ENCODE peak calls at places on chromosomes 1 and 21, in six cellular contexts. One of them, this sample, is unnamed. For H3K4me1, the result is how much of the 10 kb centered on the place peaks cover.

GRCh38 chr1:114003431-114003830 is 24.2 kb downstream of the OLFML3 start:
- ATAC-seq in A549: no peak
- ATAC-seq in GM12878: no peak
- ATAC-seq in HepG2: no peak
- ATAC-seq in upper lobe of left lung: no peak
- ATAC-seq in K562: no peak
- ATAC-seq in this sample: no peak

GRCh38 chr1:63368131-63368530 is 704 bp downstream of the ALG6 start:
- ATAC-seq in GM12878: peak
- ATAC-seq in K562: peak
- ATAC-seq in HepG2: peak
- ATAC-seq in upper lobe of left lung: no peak
- ATAC-seq in A549: peak
- ATAC-seq in this sample: no peak

GRCh38 chr1:115748396-115749130 is 20.0 kb downstream of the CASQ2 start:
- ATAC-seq in GM12878: no peak
- ATAC-seq in A549: no peak
- ATAC-seq in K562: no peak
- ATAC-seq in upper lobe of left lung: no peak
- ATAC-seq in HepG2: no peak
- ATAC-seq in this sample: peak

GRCh38 chr1:62286778-62287224 is 32.4 kb downstream of the KANK4 start:
- ATAC-seq in GM12878: no peak
- ATAC-seq in A549: peak
- ATAC-seq in HepG2: peak
- ATAC-seq in upper lobe of left lung: no peak
- ATAC-seq in K562: no peak
- ATAC-seq in this sample: no peak

GRCh38 chr1:169307176-169307575 is 60.4 kb downstream of the NME7 start:
- ATAC-seq in A549: no peak
- ATAC-seq in GM12878: no peak
- ATAC-seq in upper lobe of left lung: no peak
- ATAC-seq in HepG2: no peak
- ATAC-seq in K562: no peak
- ATAC-seq in this sample: no peak

GRCh38 chr1:61589382-61589765 is 135.6 kb downstream of the TM2D1 start:
- ATAC-seq in upper lobe of left lung: no peak
- ATAC-seq in GM12878: no peak
- ATAC-seq in A549: no peak
- ATAC-seq in K562: no peak
- ATAC-seq in HepG2: no peak
- ATAC-seq in this sample: no peak

GRCh38 chr1:106498238-106498637 is 558.2 kb upstream of the PRMT6 start:
- ATAC-seq in upper lobe of left lung: no peak
- ATAC-seq in HepG2: no peak
- ATAC-seq in A549: no peak
- ATAC-seq in GM12878: no peak
- ATAC-seq in K562: no peak
- ATAC-seq in this sample: no peak

GRCh38 chr1:96684737-96685136 is 36.8 kb upstream of the PTBP2 start:
- ATAC-seq in HepG2: no peak
- ATAC-seq in GM12878: no peak
- ATAC-seq in upper lobe of left lung: peak
- ATAC-seq in A549: no peak
- ATAC-seq in K562: no peak
- ATAC-seq in this sample: peak

GRCh38 chr1:205663286-205663994 is 16.9 kb downstream of the SLC45A3 start:
- ATAC-seq in K562: no peak
- ATAC-seq in upper lobe of left lung: peak
- ATAC-seq in HepG2: no peak
- ATAC-seq in GM12878: no peak
- ATAC-seq in A549: no peak
- ATAC-seq in this sample: no peak

GRCh38 chr21:43196789-43197188 is 28.0 kb downstream of the CRYAA start:
- ATAC-seq in GM12878: no peak
- ATAC-seq in HepG2: no peak
- ATAC-seq in K562: no peak
- ATAC-seq in A549: no peak
- ATAC-seq in upper lobe of left lung: peak
- ATAC-seq in this sample: no peak

GRCh38 chr1:58391056-58391455 is 155.5 kb downstream of the OMA1 start:
- ATAC-seq in A549: no peak
- ATAC-seq in GM12878: peak
- ATAC-seq in upper lobe of left lung: peak
- ATAC-seq in HepG2: no peak
- ATAC-seq in K562: no peak
- ATAC-seq in this sample: peak

GRCh38 chr1:241770115-241770514 is 77.9 kb upstream of the EXO1 start:
- ATAC-seq in HepG2: no peak
- ATAC-seq in A549: no peak
- ATAC-seq in GM12878: no peak
- ATAC-seq in K562: peak
- ATAC-seq in upper lobe of left lung: no peak
- ATAC-seq in this sample: no peak

GRCh38 chr1:156964431-156964830 is 44.0 kb downstream of the LRRC71 start:
- ATAC-seq in HepG2: no peak
- ATAC-seq in K562: no peak
- ATAC-seq in GM12878: no peak
- ATAC-seq in upper lobe of left lung: no peak
- ATAC-seq in A549: no peak
- ATAC-seq in this sample: no peak

GRCh38 chr1:24978383-24979032 is 48.4 kb upstream of the RUNX3 start:
- ATAC-seq in upper lobe of left lung: no peak
- ATAC-seq in GM12878: no peak
- ATAC-seq in A549: no peak
- ATAC-seq in K562: no peak
- ATAC-seq in HepG2: no peak
- ATAC-seq in this sample: no peak

GRCh38 chr1:68973459-68974244 is 476.8 kb upstream of the DEPDC1 start:
- ATAC-seq in GM12878: no peak
- ATAC-seq in K562: no peak
- ATAC-seq in upper lobe of left lung: peak
- ATAC-seq in A549: no peak
- ATAC-seq in HepG2: no peak
- ATAC-seq in this sample: no peak

GRCh38 chr1:55055951-55056631 is 16.7 kb downstream of the PCSK9 start:
- ATAC-seq in HepG2: no peak
- ATAC-seq in upper lobe of left lung: no peak
- ATAC-seq in GM12878: no peak
- ATAC-seq in A549: no peak
- ATAC-seq in K562: no peak
- ATAC-seq in this sample: no peak

GRCh38 chr1:74222701-74223100 is 12.5 kb upstream of the TNNI3K start:
- ATAC-seq in A549: no peak
- ATAC-seq in K562: no peak
- ATAC-seq in upper lobe of left lung: no peak
- ATAC-seq in GM12878: no peak
- ATAC-seq in HepG2: no peak
- ATAC-seq in this sample: no peak

GRCh38 chr1:221435510-221435909 is 306.4 kb downstream of the DUSP10 start:
- ATAC-seq in upper lobe of left lung: peak
- ATAC-seq in K562: peak
- ATAC-seq in GM12878: peak
- ATAC-seq in A549: peak
- ATAC-seq in HepG2: peak
- ATAC-seq in this sample: peak

GRCh38 chr1:183590225-183591191 is at the start of gene NCF2:
- ATAC-seq in K562: peak
- ATAC-seq in A549: peak
- ATAC-seq in HepG2: no peak
- ATAC-seq in upper lobe of left lung: peak
- ATAC-seq in GM12878: peak
- ATAC-seq in this sample: peak

DNA sequence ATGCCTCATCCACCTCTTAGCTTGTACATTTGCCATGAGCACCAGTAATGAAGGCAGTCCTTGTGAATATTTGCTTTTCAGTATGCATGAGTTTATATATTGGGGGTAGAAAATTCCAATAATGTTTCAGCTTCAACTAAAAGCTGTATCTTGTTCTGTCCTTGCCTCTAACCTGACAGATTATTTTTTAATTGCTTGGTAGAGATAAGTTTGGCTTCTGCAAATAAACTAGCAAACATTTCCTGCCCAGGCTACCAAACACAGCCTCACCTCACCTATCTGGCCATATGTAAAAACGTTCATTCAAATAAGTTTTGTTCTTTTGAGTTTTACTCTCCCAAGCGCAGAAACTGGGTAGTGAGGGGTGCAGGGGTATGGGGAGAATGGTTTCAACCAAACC is 75.6 kb upstream of the HOOK1 start:
- ATAC-seq in A549: no peak
- ATAC-seq in HepG2: no peak
- ATAC-seq in K562: no peak
- ATAC-seq in upper lobe of left lung: no peak
- ATAC-seq in GM12878: no peak
- ATAC-seq in this sample: no peak
- H3K4me1 ChIP-seq in A549: under half
- H3K4me1 ChIP-seq in HepG2: under half
- H3K4me1 ChIP-seq in K562: under half
- H3K4me1 ChIP-seq in upper lobe of left lung: under half
- H3K4me1 ChIP-seq in GM12878: under half
- H3K4me1 ChIP-seq in this sample: under half

GRCh38 chr21:38798081-38798480 is 7.6 kb upstream of the ETS2 start:
- ATAC-seq in HepG2: no peak
- ATAC-seq in A549: no peak
- ATAC-seq in upper lobe of left lung: no peak
- ATAC-seq in GM12878: no peak
- ATAC-seq in K562: no peak
- ATAC-seq in this sample: no peak

GRCh38 chr21:38798481-38798882 is 7.2 kb upstream of the ETS2 start:
- ATAC-seq in GM12878: peak
- ATAC-seq in upper lobe of left lung: no peak
- ATAC-seq in HepG2: no peak
- ATAC-seq in A549: peak
- ATAC-seq in K562: peak
- ATAC-seq in this sample: no peak

GRCh38 chr21:38796426-38796825 is 9.3 kb upstream of the ETS2 start:
- ATAC-seq in GM12878: no peak
- ATAC-seq in A549: no peak
- ATAC-seq in K562: peak
- ATAC-seq in HepG2: no peak
- ATAC-seq in upper lobe of left lung: no peak
- ATAC-seq in this sample: no peak

GRCh38 chr21:38795475-38795874 is 10.3 kb upstream of the ETS2 start:
- ATAC-seq in upper lobe of left lung: no peak
- ATAC-seq in GM12878: no peak
- ATAC-seq in K562: no peak
- ATAC-seq in HepG2: no peak
- ATAC-seq in A549: no peak
- ATAC-seq in this sample: no peak

DNA sequence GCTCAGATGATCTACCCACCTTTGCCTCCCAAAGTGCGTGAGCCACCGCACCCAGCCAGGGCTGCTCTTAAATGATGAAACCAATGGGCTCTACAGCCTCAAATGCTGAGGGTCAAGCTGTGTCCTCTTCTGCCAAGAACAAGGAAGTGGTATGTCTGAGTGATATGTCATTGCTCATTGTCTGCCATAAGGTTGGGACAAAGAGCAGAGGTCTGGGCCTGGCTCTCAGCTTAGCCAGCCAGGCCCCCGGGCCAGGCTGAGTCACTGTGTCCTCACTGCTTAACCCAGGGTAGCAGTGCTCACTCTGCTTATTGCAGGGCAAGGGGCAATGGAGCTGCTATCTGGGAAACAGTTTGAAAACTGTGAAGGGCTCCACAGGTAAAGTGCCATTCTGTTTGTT is 8.3 kb upstream of the ETS2 start:
- ATAC-seq in K562: peak
- ATAC-seq in A549: peak
- ATAC-seq in HepG2: peak
- ATAC-seq in GM12878: no peak
- ATAC-seq in upper lobe of left lung: peak
- ATAC-seq in this sample: no peak
- TF ChIP-seq EP300 in K562: no peak
- TF ChIP-seq EP300 in A549: no peak
- TF ChIP-seq EP300 in HepG2: no peak
- TF ChIP-seq EP300 in GM12878: no peak
- TF ChIP-seq EP300 in upper lobe of left lung: no peak
- TF ChIP-seq EP300 in this sample: no peak

GRCh38 chr1:91696321-91696720 is 189.6 kb downstream of the TGFBR3 start:
- ATAC-seq in A549: no peak
- ATAC-seq in K562: no peak
- ATAC-seq in GM12878: no peak
- ATAC-seq in upper lobe of left lung: no peak
- ATAC-seq in HepG2: no peak
- ATAC-seq in this sample: no peak

GRCh38 chr1:91700771-91701493 is 185.0 kb downstream of the TGFBR3 start:
- ATAC-seq in upper lobe of left lung: peak
- ATAC-seq in HepG2: no peak
- ATAC-seq in A549: no peak
- ATAC-seq in GM12878: no peak
- ATAC-seq in K562: no peak
- ATAC-seq in this sample: no peak

GRCh38 chr1:91699339-91699970 is 186.5 kb downstream of the TGFBR3 start:
- ATAC-seq in HepG2: peak
- ATAC-seq in GM12878: no peak
- ATAC-seq in upper lobe of left lung: peak
- ATAC-seq in A549: no peak
- ATAC-seq in K562: no peak
- ATAC-seq in this sample: peak

GRCh38 chr1:91700332-91700731 is 185.6 kb downstream of the TGFBR3 start:
- ATAC-seq in K562: no peak
- ATAC-seq in A549: no peak
- ATAC-seq in GM12878: no peak
- ATAC-seq in HepG2: no peak
- ATAC-seq in upper lobe of left lung: peak
- ATAC-seq in this sample: no peak

GRCh38 chr1:91697322-91698260 is 188.4 kb downstream of the TGFBR3 start:
- ATAC-seq in upper lobe of left lung: peak
- ATAC-seq in K562: peak
- ATAC-seq in A549: no peak
- ATAC-seq in HepG2: no peak
- ATAC-seq in GM12878: peak
- ATAC-seq in this sample: no peak
- H3K4me1 ChIP-seq in upper lobe of left lung: under half
- H3K4me1 ChIP-seq in K562: under half
- H3K4me1 ChIP-seq in A549: under half
- H3K4me1 ChIP-seq in HepG2: under half
- H3K4me1 ChIP-seq in GM12878: under half
- H3K4me1 ChIP-seq in this sample: under half

DNA sequence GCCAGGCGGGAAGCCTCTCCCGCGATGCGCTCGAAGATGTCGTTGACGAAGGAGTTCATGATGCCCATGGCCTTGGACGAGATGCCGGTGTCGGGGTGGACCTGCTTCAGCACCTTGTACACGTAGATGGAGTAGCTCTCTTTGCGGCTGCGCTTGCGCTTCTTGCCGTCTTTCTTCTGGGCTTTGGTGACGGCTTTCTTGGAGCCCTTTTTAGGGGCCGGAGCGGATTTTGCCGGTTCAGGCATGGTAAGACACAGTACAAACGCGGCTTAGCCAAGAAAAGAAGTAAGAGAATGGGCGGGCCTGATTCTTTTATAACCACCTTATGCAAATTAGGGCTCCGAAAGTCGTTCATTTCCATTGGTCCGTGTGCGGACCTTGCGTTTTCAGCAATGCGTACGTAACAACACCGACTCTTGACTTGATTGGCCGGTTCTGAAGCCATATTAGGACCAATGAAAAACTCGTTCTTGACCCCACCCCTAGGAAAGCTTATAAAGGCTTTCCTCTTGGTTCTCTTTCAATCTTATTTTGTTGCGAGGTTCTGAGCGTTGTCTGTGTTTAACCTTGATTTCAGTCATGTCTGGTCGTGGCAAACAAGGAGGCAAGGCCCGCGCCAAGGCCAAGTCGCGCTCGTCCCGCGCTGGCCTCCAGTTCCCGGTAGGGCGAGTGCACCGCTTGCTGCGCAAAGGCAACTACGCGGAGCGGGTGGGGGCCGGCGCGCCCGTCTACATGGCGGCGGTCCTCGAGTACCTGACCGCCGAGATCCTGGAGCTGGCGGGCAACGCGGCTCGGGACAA is 12.8 kb upstream of the BOLA1 start:
- ATAC-seq in HepG2: peak
- ATAC-seq in A549: peak
- ATAC-seq in upper lobe of left lung: peak
- ATAC-seq in K562: peak
- ATAC-seq in GM12878: peak
- ATAC-seq in this sample: peak
- TF ChIP-seq EP300 in HepG2: no peak
- TF ChIP-seq EP300 in A549: no peak
- TF ChIP-seq EP300 in upper lobe of left lung: peak
- TF ChIP-seq EP300 in K562: peak
- TF ChIP-seq EP300 in GM12878: no peak
- TF ChIP-seq EP300 in this sample: no peak

This sample was measured in gastroesophageal sphincter.